ENCODE peak calls at places on chromosomes 16 and 17, in four cellular contexts. One of them, this sample, is unnamed.

GRCh38 chr17:18285296-18285695 is 24.8 kb downstream of the MIEF2 start:
- DNase-seq in Panc1: no peak
- DNase-seq in HepG2: no peak
- DNase-seq in K562: no peak
- DNase-seq in this sample: no peak

GRCh38 chr17:46035112-46035818 is 36.2 kb downstream of the STH start:
- DNase-seq in Panc1: no peak
- DNase-seq in HepG2: no peak
- DNase-seq in K562: no peak
- DNase-seq in this sample: no peak

GRCh38 chr16:19809121-19809635 is 75.5 kb downstream of the GPRC5B start:
- DNase-seq in Panc1: no peak
- DNase-seq in HepG2: no peak
- DNase-seq in K562: no peak
- DNase-seq in this sample: no peak

GRCh38 chr17:45114117-45114932 is 18.0 kb downstream of the PLCD3 start:
- DNase-seq in Panc1: no peak
- DNase-seq in HepG2: no peak
- DNase-seq in K562: no peak
- DNase-seq in this sample: no peak

GRCh38 chr17:54626146-54626703 is 274.4 kb upstream of the TOM1L1 start:
- DNase-seq in Panc1: no peak
- DNase-seq in HepG2: no peak
- DNase-seq in K562: no peak
- DNase-seq in this sample: no peak

GRCh38 chr17:77610980-77611641 is 347.4 kb upstream of the TNRC6C start:
- DNase-seq in Panc1: no peak
- DNase-seq in HepG2: no peak
- DNase-seq in K562: no peak
- DNase-seq in this sample: no peak

GRCh38 chr16:75733305-75734141 is 7.2 kb upstream of the CPHXL start:
- DNase-seq in Panc1: no peak
- DNase-seq in HepG2: no peak
- DNase-seq in K562: peak; percentile 6
- DNase-seq in this sample: no peak

GRCh38 chr17:39756376-39757079 is 18.8 kb downstream of the GRB7 start:
- DNase-seq in Panc1: no peak
- DNase-seq in HepG2: no peak
- DNase-seq in K562: no peak
- DNase-seq in this sample: no peak

GRCh38 chr16:88773812-88774291 is 11.2 kb downstream of the PIEZO1 start:
- DNase-seq in Panc1: no peak
- DNase-seq in HepG2: no peak
- DNase-seq in K562: peak; percentile 100
- DNase-seq in this sample: no peak

GRCh38 chr17:42653179-42654124 is 5.6 kb upstream of the TUBG2 start:
- DNase-seq in Panc1: no peak
- DNase-seq in HepG2: no peak
- DNase-seq in K562: peak; percentile 45
- DNase-seq in this sample: no peak

GRCh38 chr16:8882725-8883377 is 700 bp downstream of the LITAFD start:
- DNase-seq in Panc1: no peak
- DNase-seq in HepG2: no peak
- DNase-seq in K562: no peak
- DNase-seq in this sample: no peak

GRCh38 chr17:35051579-35052239 is 11.8 kb downstream of the RFFL start:
- DNase-seq in Panc1: no peak
- DNase-seq in HepG2: peak; percentile 78
- DNase-seq in K562: no peak
- DNase-seq in this sample: no peak

GRCh38 chr16:6777624-6778023 is 555.0 kb upstream of the RBFOX1 start:
- DNase-seq in Panc1: no peak
- DNase-seq in HepG2: no peak
- DNase-seq in K562: no peak
- DNase-seq in this sample: no peak

GRCh38 chr16:56683424-56684162 is 1.3 kb downstream of the MT1X start:
- DNase-seq in Panc1: no peak
- DNase-seq in HepG2: no peak
- DNase-seq in K562: no peak
- DNase-seq in this sample: no peak

GRCh38 chr17:15119928-15120327 is 145.2 kb downstream of the PMP22 start:
- DNase-seq in Panc1: no peak
- DNase-seq in HepG2: no peak
- DNase-seq in K562: peak; percentile 4
- DNase-seq in this sample: no peak

GRCh38 chr17:5701371-5701770 is 117.1 kb upstream of the NLRP1 start:
- DNase-seq in Panc1: no peak
- DNase-seq in HepG2: no peak
- DNase-seq in K562: no peak
- DNase-seq in this sample: no peak

GRCh38 chr17:5122586-5123342 is 6.9 kb downstream of the USP6 start:
- DNase-seq in Panc1: no peak
- DNase-seq in HepG2: no peak
- DNase-seq in K562: no peak
- DNase-seq in this sample: no peak

GRCh38 chr17:56795510-56795909 is 38.2 kb downstream of the C17orf67 start:
- DNase-seq in Panc1: no peak
- DNase-seq in HepG2: no peak
- DNase-seq in K562: no peak
- DNase-seq in this sample: no peak

GRCh38 chr16:57268804-57269800 is 15.4 kb downstream of the PLLP start:
- DNase-seq in Panc1: no peak
- DNase-seq in HepG2: peak; percentile 56
- DNase-seq in K562: peak; percentile 84
- DNase-seq in this sample: no peak

GRCh38 chr16:87382023-87382785 is 1.4 kb downstream of the FBXO31 start:
- DNase-seq in Panc1: no peak
- DNase-seq in HepG2: peak; percentile 100
- DNase-seq in K562: no peak
- DNase-seq in this sample: no peak

GRCh38 chr17:1713878-1714487 is 3.8 kb upstream of the TLCD2 start:
- DNase-seq in Panc1: no peak
- DNase-seq in HepG2: peak; percentile 75
- DNase-seq in K562: peak; percentile 56
- DNase-seq in this sample: peak; percentile 64

GRCh38 chr16:19691161-19691850 is 26.7 kb downstream of the KNOP1 start:
- DNase-seq in Panc1: no peak
- DNase-seq in HepG2: no peak
- DNase-seq in K562: no peak
- DNase-seq in this sample: no peak

GRCh38 chr17:76502326-76503211 is 1.3 kb upstream of the RHBDF2 start:
- DNase-seq in Panc1: no peak
- DNase-seq in HepG2: no peak
- DNase-seq in K562: no peak
- DNase-seq in this sample: no peak

GRCh38 chr17:31541559-31541958 is 150.1 kb downstream of the RAB11FIP4 start:
- DNase-seq in Panc1: no peak
- DNase-seq in HepG2: peak; percentile 56
- DNase-seq in K562: peak; percentile 43
- DNase-seq in this sample: no peak

GRCh38 chr16:28301154-28301553 is 8.8 kb downstream of the SBK1 start:
- DNase-seq in Panc1: no peak
- DNase-seq in HepG2: no peak
- DNase-seq in K562: no peak
- DNase-seq in this sample: no peak

GRCh38 chr16:67897231-67897630 is 4.2 kb downstream of the PSKH1 start:
- DNase-seq in Panc1: no peak
- DNase-seq in HepG2: no peak
- DNase-seq in K562: no peak
- DNase-seq in this sample: no peak

GRCh38 chr17:16446338-16446983 is 31.1 kb downstream of the TRPV2 start:
- DNase-seq in Panc1: no peak
- DNase-seq in HepG2: no peak
- DNase-seq in K562: no peak
- DNase-seq in this sample: no peak

GRCh38 chr17:1125775-1126120 is 54.0 kb downstream of the ABR start:
- DNase-seq in Panc1: no peak
- DNase-seq in HepG2: no peak
- DNase-seq in K562: no peak
- DNase-seq in this sample: no peak

GRCh38 chr16:1216296-1216619 is 8.8 kb downstream of the TPSG1 start:
- DNase-seq in Panc1: no peak
- DNase-seq in HepG2: no peak
- DNase-seq in K562: peak; percentile 34
- DNase-seq in this sample: no peak

GRCh38 chr17:17351901-17352781 is 49.0 kb downstream of the NT5M start:
- DNase-seq in Panc1: no peak
- DNase-seq in HepG2: peak; percentile 74
- DNase-seq in K562: peak; percentile 81
- DNase-seq in this sample: no peak

GRCh38 chr16:66699898-66700297 is 3.4 kb upstream of the CMTM4 start:
- DNase-seq in Panc1: no peak
- DNase-seq in HepG2: no peak
- DNase-seq in K562: no peak
- DNase-seq in this sample: no peak

GRCh38 chr17:74212262-74212912 is 984 bp upstream of the TTYH2 start:
- DNase-seq in Panc1: no peak
- DNase-seq in HepG2: no peak
- DNase-seq in K562: peak; percentile 63
- DNase-seq in this sample: no peak

GRCh38 chr16:67372664-67373063 is 20.6 kb downstream of the TPPP3 start:
- DNase-seq in Panc1: no peak
- DNase-seq in HepG2: no peak
- DNase-seq in K562: peak; percentile 33
- DNase-seq in this sample: peak; percentile 12

GRCh38 chr17:4006165-4006589 is 41.9 kb upstream of the ATP2A3 start:
- DNase-seq in Panc1: no peak
- DNase-seq in HepG2: no peak
- DNase-seq in K562: no peak
- DNase-seq in this sample: no peak

DNA sequence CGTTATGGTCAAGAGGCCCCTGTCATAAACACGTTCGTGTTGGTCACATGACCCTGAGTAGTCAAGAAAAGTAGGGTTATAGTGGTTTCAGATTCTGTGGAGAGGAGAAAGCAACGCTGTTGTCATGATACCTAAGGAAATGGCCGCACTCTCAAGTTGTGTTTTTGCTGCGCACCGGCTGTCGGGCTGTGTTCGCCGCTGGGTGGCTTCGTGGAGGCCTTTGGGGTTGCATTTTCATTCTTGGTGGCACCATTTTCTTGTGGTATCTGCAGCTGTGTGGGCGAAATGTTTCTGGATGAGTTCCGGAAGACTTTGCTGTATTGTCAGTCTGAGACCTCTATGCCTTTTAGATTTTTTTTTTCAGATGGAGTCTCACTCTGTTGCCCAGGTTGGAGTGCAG is 35.0 kb downstream of the DEF8 start:
- DNase-seq in Panc1: no peak
- DNase-seq in HepG2: no peak
- DNase-seq in K562: no peak
- DNase-seq in this sample: no peak
- TF ChIP-seq TCF7L2 in Panc1: no peak
- TF ChIP-seq TCF7L2 in HepG2: no peak
- TF ChIP-seq TCF7L2 in K562: no peak
- TF ChIP-seq TCF7L2 in this sample: no peak

GRCh38 chr17:69640073-69640472 is 225.6 kb downstream of the MAP2K6 start:
- DNase-seq in Panc1: no peak
- DNase-seq in HepG2: no peak
- DNase-seq in K562: no peak
- DNase-seq in this sample: no peak

GRCh38 chr17:69638516-69638915 is 224.0 kb downstream of the MAP2K6 start:
- DNase-seq in Panc1: no peak
- DNase-seq in HepG2: no peak
- DNase-seq in K562: no peak
- DNase-seq in this sample: no peak

GRCh38 chr17:69639096-69639495 is 224.6 kb downstream of the MAP2K6 start:
- DNase-seq in Panc1: no peak
- DNase-seq in HepG2: no peak
- DNase-seq in K562: no peak
- DNase-seq in this sample: no peak

GRCh38 chr17:69634844-69635243 is 220.3 kb downstream of the MAP2K6 start:
- DNase-seq in Panc1: no peak
- DNase-seq in HepG2: no peak
- DNase-seq in K562: no peak
- DNase-seq in this sample: no peak

GRCh38 chr17:69637399-69638165 is 223.1 kb downstream of the MAP2K6 start:
- DNase-seq in Panc1: no peak
- DNase-seq in HepG2: no peak
- DNase-seq in K562: no peak
- DNase-seq in this sample: no peak
- TF ChIP-seq TCF7L2 in Panc1: no peak
- TF ChIP-seq TCF7L2 in HepG2: no peak
- TF ChIP-seq TCF7L2 in K562: no peak
- TF ChIP-seq TCF7L2 in this sample: no peak

GRCh38 chr17:20053343-20053964 is 44.3 kb downstream of the SPECC1 start:
- DNase-seq in Panc1: no peak
- DNase-seq in HepG2: no peak
- DNase-seq in K562: peak; percentile 4
- DNase-seq in this sample: no peak
- TF ChIP-seq TCF7L2 in Panc1: no peak
- TF ChIP-seq TCF7L2 in HepG2: no peak
- TF ChIP-seq TCF7L2 in K562: no peak
- TF ChIP-seq TCF7L2 in this sample: no peak

GRCh38 chr17:66187718-66188117 is 4.2 kb downstream of the CEP112 start:
- DNase-seq in Panc1: no peak
- DNase-seq in HepG2: no peak
- DNase-seq in K562: no peak
- DNase-seq in this sample: no peak

GRCh38 chr17:66185842-66186241 is 6.1 kb downstream of the CEP112 start:
- DNase-seq in Panc1: no peak
- DNase-seq in HepG2: no peak
- DNase-seq in K562: no peak
- DNase-seq in this sample: no peak

GRCh38 chr17:66190738-66191606 is 961 bp downstream of the CEP112 start:
- DNase-seq in Panc1: no peak
- DNase-seq in HepG2: peak; percentile 16
- DNase-seq in K562: no peak
- DNase-seq in this sample: no peak

GRCh38 chr17:66192378-66192687 is 400 bp upstream of the CEP112 start:
- DNase-seq in Panc1: no peak
- DNase-seq in HepG2: no peak
- DNase-seq in K562: no peak
- DNase-seq in this sample: no peak

DNA sequence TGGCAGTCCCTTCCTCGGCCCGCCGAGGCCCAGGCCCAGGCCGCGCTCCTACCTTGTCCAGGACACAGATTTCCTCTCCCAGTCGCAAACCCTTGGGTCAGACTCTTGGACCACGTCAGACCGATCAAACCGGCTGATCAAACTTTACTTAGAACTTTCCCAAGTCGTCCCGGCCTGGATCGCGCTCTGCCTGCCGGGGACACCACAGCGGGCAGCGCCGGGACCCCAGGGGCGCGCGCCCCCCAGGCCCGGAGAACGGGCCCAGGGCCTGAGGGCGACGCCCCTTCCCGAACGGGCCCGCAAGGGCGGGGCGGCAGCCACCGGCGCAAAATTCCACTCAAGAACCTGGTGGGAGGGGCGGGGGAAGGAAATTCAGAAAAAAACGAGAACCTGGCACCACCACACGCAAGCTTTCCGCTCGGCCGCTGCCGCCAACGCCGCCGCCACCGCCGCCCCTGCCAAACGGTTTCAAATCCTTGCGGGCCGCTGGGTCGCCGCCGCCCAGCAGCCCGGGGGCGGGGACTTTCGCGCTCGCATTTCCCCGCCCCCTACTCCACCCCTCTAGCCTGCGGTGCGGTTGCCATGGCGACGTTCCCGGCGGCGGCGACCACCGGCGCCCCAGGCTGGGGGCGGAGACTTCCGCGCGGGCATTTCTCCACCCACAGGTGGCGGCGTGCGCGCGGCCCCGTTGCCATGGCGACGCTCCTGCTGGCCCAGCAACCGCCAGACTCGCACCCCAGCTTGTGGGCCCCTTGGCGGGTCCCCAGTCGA is at the start of gene CEP112:
- DNase-seq in Panc1: no peak
- DNase-seq in HepG2: peak; percentile 79
- DNase-seq in K562: peak; percentile 78
- DNase-seq in this sample: peak; percentile 69
- TF ChIP-seq TCF7L2 in Panc1: no peak
- TF ChIP-seq TCF7L2 in HepG2: no peak
- TF ChIP-seq TCF7L2 in K562: no peak
- TF ChIP-seq TCF7L2 in this sample: peak; percentile 42

This sample was measured in HCT116.